ENCODE peak calls at places on chromosomes 5 and 9, in eight cellular contexts. F, J, N, G, D, E, K and U are unnamed samples.

GRCh38 chr5:159330131-159330530 is at the start of gene IL12B:
- DNase-seq in K (no peak), E (no peak), D (no peak), F (no peak), N (no peak), J (no peak), G (no peak), U (no peak)

GRCh38 chr9:121622842-121623203 is 28.6 kb upstream of the DAB2IP start:
- DNase-seq in F (no peak), D (no peak), K (no peak), G (no peak), E (no peak), J (no peak), N (no peak), U (no peak)

GRCh38 chr5:88826959-88827585 is 55.9 kb downstream of the MEF2C start:
- DNase-seq in F (no peak), D (no peak), N (no peak), E (peak; percentile 55), J (peak; percentile 19), G (peak; percentile 28), K (peak; percentile 61), U (no peak)

GRCh38 chr9:3903906-3904305 is 378.1 kb upstream of the RFX3 start:
- DNase-seq in G (no peak), K (no peak), D (no peak), F (no peak), N (no peak), J (no peak), E (no peak), U (no peak)

GRCh38 chr5:61330341-61330878 is 1.6 kb upstream of the ZSWIM6 start:
- DNase-seq in K (peak; percentile 43), D (no peak), J (peak; percentile 15), F (peak; percentile 34), E (no peak), N (no peak), G (no peak), U (no peak)

GRCh38 chr9:71806916-71807315 is 38.6 kb upstream of the CEMIP2 start:
- DNase-seq in K (peak; percentile 61), D (no peak), E (peak; percentile 23), F (peak; percentile 74), N (peak; percentile 63), J (peak; percentile 74), G (no peak), U (peak; percentile 46)

GRCh38 chr5:178685386-178686059 is 44.9 kb downstream of the ZNF354A start:
- DNase-seq in E (no peak), N (no peak), G (no peak), J (no peak), D (no peak), F (no peak), K (no peak), U (no peak)

GRCh38 chr9:125626187-125626586 is 80.8 kb downstream of the MAPKAP1 start:
- DNase-seq in K (no peak), J (no peak), G (no peak), E (peak; percentile 15), F (no peak), D (no peak), N (no peak), U (no peak)

GRCh38 chr5:93572773-93573626 is 8.0 kb downstream of the NR2F1-AS1 start:
- DNase-seq in G (no peak), F (no peak), E (no peak), K (no peak), N (no peak), J (no peak), D (no peak), U (no peak)

GRCh38 chr9:14326264-14326826 is 12.4 kb upstream of the NFIB start:
- DNase-seq in G (no peak), K (no peak), E (no peak), D (no peak), F (no peak), N (no peak), J (peak; percentile 33), U (no peak)

GRCh38 chr9:6441269-6441668 is 28.3 kb downstream of the UHRF2 start:
- DNase-seq in D (no peak), N (no peak), F (no peak), G (no peak), E (no peak), J (no peak), K (no peak), U (no peak)

GRCh38 chr5:147690595-147690994 is 91.9 kb downstream of the JAKMIP2 start:
- DNase-seq in G (no peak), D (no peak), J (no peak), F (no peak), E (no peak), N (no peak), K (no peak), U (no peak)

GRCh38 chr9:111599092-111599947 is at the start of gene PTGR1:
- DNase-seq in N (peak; percentile 43), K (peak; percentile 89), D (peak; percentile 86), F (peak; percentile 89), J (peak; percentile 46), G (peak; percentile 54), E (peak; percentile 73), U (peak; percentile 73)

GRCh38 chr5:16934123-16934522 is 2.0 kb downstream of the MYO10 start:
- DNase-seq in K (peak; percentile 54), J (peak; percentile 59), N (no peak), F (peak; percentile 68), G (peak; percentile 37), E (peak; percentile 38), D (peak; percentile 93), U (no peak)

GRCh38 chr5:179309751-179310320 is 35.4 kb downstream of the ADAMTS2 start:
- DNase-seq in J (no peak), D (no peak), N (no peak), F (no peak), E (no peak), G (no peak), K (no peak), U (no peak)

GRCh38 chr9:108842610-108843295 is 13.0 kb downstream of the ACTL7B start:
- DNase-seq in G (no peak), J (peak; percentile 30), F (no peak), K (no peak), N (no peak), D (no peak), E (no peak), U (no peak)

GRCh38 chr5:172145870-172146747 is 41.9 kb downstream of the STK10 start:
- DNase-seq in G (no peak), K (no peak), D (no peak), N (no peak), J (no peak), E (no peak), F (no peak), U (no peak)

GRCh38 chr5:122836947-122837346 is 8.5 kb upstream of the SNX24 start:
- DNase-seq in G (no peak), N (no peak), D (no peak), F (no peak), K (no peak), E (no peak), J (no peak), U (no peak)

GRCh38 chr5:122831984-122832383 is 13.4 kb upstream of the SNX24 start:
- DNase-seq in K (no peak), N (no peak), J (no peak), E (no peak), G (no peak), F (no peak), D (no peak), U (no peak)

GRCh38 chr5:122839731-122840130 is 5.7 kb upstream of the SNX24 start:
- DNase-seq in D (no peak), G (no peak), J (no peak), F (no peak), E (no peak), K (no peak), N (no peak), U (no peak)

DNA sequence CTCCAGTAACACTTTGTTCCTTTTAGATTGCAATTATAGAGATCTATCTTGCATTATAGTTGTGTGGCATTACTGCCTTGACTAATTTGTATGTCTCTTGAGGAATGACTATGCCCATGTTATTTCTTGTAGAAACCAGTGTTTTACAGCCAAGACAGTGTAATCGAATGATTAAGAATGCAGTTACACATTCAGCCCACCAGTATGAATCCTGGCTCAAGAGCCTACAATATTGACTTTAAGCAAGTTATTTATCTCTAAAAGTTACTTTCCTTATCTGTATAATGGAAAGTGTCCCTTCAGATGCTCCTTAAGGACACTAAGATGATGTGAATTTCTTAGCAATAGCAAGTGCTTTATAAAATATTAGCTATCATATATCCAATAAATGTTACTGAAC is 9.7 kb upstream of the SNX24 start:
- DNase-seq in D (no peak), F (no peak), N (no peak), E (no peak), G (no peak), J (no peak), K (no peak), U (no peak)
- TF ChIP-seq CTCF in D (no peak), F (no peak), N (no peak), E (peak; percentile 10), G (no peak), J (no peak), K (no peak), U (no peak)

DNA sequence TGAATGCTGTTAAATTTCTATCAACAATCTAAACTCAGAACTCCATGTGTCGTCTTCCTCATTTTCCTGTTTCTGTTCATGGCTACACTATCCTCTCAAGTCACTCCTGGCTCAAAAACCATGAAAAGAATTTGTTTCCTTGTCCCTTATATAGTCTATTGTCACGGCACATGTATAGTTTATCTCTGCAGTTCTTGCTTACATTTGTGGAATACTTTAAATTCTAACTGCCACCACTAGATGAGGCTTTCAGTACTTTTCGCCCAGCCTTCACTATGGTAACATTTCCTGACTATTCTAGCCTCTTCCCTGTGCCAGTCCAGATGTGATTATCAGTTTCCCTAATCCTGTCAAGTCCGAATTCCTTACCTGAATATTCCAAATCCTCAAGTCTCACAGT is 34.6 kb downstream of the PKD2L2 start:
- DNase-seq in K (no peak), F (no peak), N (no peak), J (no peak), E (no peak), G (no peak), D (no peak), U (no peak)
- TF ChIP-seq CTCF in K (no peak), F (no peak), N (no peak), J (no peak), E (peak; percentile 40), G (no peak), D (no peak), U (no peak)

DNA sequence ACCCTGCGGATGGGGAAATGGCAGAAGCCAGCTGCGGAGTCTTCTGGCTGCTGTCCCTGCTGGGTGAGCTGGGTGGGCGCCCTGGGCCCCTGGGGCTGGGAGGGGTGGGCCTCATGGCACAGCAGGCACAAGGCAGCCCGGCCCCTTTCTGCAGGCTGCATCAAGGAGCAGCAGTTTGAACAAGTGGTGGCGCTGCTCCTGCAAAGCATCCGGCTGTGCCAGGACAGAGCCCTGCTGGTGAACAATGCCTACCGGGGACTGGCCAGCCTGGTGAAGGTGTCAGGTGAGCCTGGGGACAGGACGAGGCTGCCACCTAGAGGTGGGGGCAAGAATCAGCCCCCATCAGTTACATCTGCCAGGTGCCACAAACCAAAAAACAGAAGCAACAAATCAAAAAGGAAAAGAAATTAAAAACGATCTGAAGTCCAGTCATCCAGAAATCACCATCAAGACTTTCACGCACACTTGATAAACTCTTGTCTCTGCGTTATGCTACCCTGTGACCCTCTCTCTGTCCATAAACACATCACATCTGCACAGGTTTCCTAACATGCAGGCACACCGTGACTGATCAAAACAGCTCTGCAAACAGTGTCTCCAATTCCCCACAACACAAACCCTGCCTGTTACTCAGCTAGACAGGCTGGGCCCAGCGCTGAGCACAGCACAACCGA is 13.9 kb downstream of the REXO4 start:
- DNase-seq in E (no peak), J (peak; percentile 63), N (no peak), F (peak; percentile 67), G (no peak), D (no peak), K (no peak), U (no peak)
- TF ChIP-seq CTCF in E (peak; percentile 50), J (peak; percentile 79), N (peak; percentile 73), F (peak; percentile 43), G (peak; percentile 52), D (peak; percentile 44), K (peak; percentile 18), U (peak; percentile 67)

GRCh38 chr5:32777733-32778132 is 66.6 kb downstream of the NPR3 start:
- DNase-seq in F (no peak), G (no peak), E (no peak), N (no peak), K (no peak), J (no peak), D (no peak), U (no peak)
- TF ChIP-seq CTCF in F (no peak), G (no peak), E (no peak), N (no peak), K (no peak), J (no peak), D (no peak), U (no peak)